ENCODE peak calls at places on chromosome 16, in six cellular contexts. P, W, K, E, S and F are unnamed samples. For H3K4me1, the result is how much of the 10 kb centered on the place peaks cover.

GRCh38 chr16:49969356-49970030 is 55.5 kb upstream of the CNEP1R1 start:
- DNase-seq in P (no peak), W (no peak), K (no peak), E (no peak), S (no peak), F (no peak)

GRCh38 chr16:4535627-4536108 is 2.9 kb downstream of the CDIP1 start:
- DNase-seq in P (no peak), W (no peak), K (no peak), E (no peak), S (no peak), F (no peak)

GRCh38 chr16:19809121-19809635 is 75.5 kb downstream of the GPRC5B start:
- DNase-seq in P (no peak), W (no peak), K (peak), E (no peak), S (no peak), F (no peak)

GRCh38 chr16:31476305-31477219 is 4.6 kb downstream of the TGFB1I1 start:
- DNase-seq in P (no peak), W (peak), K (peak), E (peak), S (no peak), F (peak)

GRCh38 chr16:88503374-88503770 is 50.3 kb downstream of the ZFPM1 start:
- DNase-seq in P (no peak), W (no peak), K (peak), E (no peak), S (no peak), F (no peak)

GRCh38 chr16:2364638-2365210 is 24.2 kb upstream of the ABCA3 start:
- DNase-seq in P (no peak), W (no peak), K (no peak), E (no peak), S (no peak), F (no peak)

GRCh38 chr16:30710971-30711370 is 12.0 kb downstream of the SRCAP start:
- DNase-seq in P (no peak), W (no peak), K (no peak), E (no peak), S (no peak), F (no peak)

GRCh38 chr16:56747486-56748045 is 17.6 kb downstream of the NUP93 start:
- DNase-seq in P (no peak), W (no peak), K (no peak), E (no peak), S (no peak), F (no peak)

GRCh38 chr16:24535827-24536226 is 3.5 kb upstream of the RBBP6 start:
- DNase-seq in P (no peak), W (no peak), K (no peak), E (no peak), S (no peak), F (no peak)

GRCh38 chr16:72493681-72494415 is 321.9 kb upstream of the PMFBP1 start:
- DNase-seq in P (no peak), W (no peak), K (no peak), E (no peak), S (no peak), F (no peak)

GRCh38 chr16:7333326-7333725 is 681 bp downstream of the RBFOX1 start:
- DNase-seq in P (no peak), W (no peak), K (no peak), E (no peak), S (no peak), F (no peak)

GRCh38 chr16:10402975-10403374 is 17.1 kb downstream of the ATF7IP2 start:
- DNase-seq in P (no peak), W (no peak), K (no peak), E (no peak), S (no peak), F (no peak)

GRCh38 chr16:8798535-8799157 is 1.0 kb downstream of the PMM2 start:
- DNase-seq in P (no peak), W (no peak), K (no peak), E (no peak), S (no peak), F (no peak)

GRCh38 chr16:85513649-85514048 is 99.5 kb upstream of the GSE1 start:
- DNase-seq in P (no peak), W (no peak), K (no peak), E (no peak), S (no peak), F (no peak)

DNA sequence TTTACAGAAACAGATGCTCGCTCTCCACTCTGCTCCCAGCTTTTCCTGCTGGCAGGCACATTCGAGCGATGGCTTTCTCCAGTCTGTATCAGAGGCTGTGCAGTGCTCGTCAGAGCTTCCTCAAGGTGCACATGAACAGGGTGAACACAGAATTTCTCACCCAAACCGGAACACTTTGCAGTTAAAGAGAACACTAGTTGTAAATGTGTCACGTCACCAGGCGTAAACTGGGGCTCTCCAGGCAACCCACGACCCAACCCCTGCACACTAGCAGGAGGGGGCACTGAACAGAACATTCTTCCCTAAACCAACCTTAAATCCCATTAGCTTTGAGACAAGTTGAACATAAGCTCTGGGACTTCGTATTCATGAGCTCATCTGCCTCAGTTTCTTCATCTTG is 119.0 kb downstream of the RMI2 start:
- DNase-seq in P (no peak), W (no peak), K (no peak), E (no peak), S (no peak), F (no peak)
- TF ChIP-seq POLR2A in P (no peak), W (no peak), K (no peak), E (no peak), S (no peak), F (no peak)

DNA sequence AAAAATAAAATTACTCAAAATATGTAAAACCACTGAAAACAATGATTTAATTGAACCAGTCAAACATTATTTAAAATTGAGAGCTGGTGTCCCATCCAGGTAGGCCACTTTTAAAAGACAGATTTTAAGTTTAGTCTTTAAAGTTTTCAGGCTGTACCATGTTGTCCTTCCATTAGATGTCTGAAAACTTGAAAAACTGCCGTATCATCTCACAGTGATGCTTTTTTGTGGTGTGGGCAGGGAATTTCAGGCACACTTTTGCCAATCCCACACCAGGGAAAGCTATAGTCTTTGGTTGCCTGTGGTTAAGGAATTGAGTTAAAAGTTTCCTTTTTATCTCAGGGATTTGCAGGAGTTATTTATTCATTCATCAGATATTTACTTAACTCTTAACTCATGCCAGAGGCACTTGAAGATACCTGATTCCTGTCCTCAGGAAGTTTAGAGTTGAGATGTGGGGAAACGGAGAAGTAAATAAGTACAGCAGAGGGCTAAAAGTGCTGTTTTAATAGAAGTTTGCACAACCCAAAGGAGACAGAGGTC is 3.2 kb downstream of the SNTB2 start:
- DNase-seq in P (no peak), W (no peak), K (no peak), E (no peak), S (no peak), F (no peak)
- H3K4me1 ChIP-seq in P (under half), W (under half), K (half or more), E (under half), S (under half), F (under half)

DNA sequence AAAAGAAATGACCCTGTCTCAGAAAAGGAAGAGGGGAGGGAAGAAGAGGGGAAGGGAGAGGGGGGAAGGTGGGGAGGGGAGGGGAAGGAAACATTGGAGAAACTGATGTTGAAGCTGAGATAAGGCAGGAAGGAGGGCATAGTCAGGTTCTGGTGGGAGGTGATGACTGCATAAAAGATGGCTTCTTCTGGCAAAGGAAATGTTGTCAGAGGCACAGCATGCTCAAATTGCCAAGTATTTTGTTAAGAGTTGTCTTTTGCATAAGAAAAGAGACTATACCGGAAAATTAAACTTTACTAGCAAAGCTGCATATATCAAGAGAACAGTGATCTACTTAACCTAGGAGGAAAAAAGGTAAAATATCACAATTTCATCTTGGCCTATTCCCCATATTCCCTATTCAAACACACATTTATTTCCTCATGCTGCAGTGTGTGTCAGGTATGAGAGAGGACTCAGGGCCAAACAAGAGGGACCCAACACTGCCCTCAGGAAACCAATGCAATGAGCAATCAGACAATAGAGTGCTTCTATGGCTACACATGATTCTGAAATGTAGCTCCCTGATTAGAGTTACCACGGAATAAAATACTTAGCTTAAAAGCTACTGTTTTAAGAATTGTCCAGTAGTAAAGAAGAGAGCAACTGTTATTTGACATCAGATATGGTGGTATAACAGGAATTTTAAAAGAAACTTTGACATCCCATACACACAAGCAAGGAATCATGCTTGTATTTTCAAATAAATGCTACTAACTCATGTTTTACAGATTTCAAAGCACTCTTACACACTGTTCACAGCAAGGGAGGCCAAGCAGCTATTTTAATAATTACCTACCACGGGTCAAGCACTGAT is 80.9 kb downstream of the PARN start:
- DNase-seq in P (no peak), W (no peak), K (no peak), E (no peak), S (no peak), F (no peak)
- H3K27ac ChIP-seq in P (peak), W (no peak), K (peak), E (no peak), S (no peak), F (no peak)

GRCh38 chr16:75228143-75228976 is 9.6 kb downstream of the CTRB1 start:
- DNase-seq in P (no peak), W (no peak), K (no peak), E (peak), S (no peak), F (no peak)
- TF ChIP-seq POLR2A in P (no peak), W (no peak), K (no peak), E (no peak), S (no peak), F (no peak)

DNA sequence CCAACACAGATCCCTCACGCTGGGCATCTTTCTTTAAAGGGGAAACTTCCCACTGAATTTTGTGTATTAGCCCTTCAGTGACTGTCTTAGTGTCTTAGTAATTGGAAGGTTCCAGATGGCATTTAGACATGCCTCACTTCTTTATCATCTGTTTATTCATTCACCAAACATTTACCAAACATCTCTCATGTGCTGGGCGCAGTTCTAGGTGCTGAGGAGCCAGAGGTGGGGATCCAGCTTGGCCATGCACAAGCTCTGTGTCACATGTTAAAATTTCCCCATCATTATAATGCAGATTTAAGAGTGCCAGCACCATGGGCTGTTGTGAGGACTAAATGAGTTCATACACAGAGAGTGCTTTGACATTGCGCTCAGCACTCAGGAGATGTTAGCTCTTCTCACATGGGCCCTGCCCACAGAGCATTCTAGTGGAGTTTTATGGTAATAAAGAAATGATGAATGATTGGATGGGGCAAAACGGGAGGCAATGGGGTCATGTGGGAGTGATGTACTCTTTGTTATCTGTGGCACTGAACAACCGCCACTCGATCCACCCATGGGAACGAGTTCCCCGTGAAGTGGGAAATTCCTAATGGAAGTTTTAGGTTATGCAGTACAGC is 119.7 kb downstream of the SNX29 start:
- DNase-seq in P (no peak), W (no peak), K (no peak), E (no peak), S (no peak), F (no peak)
- H3K4me1 ChIP-seq in P (under half), W (under half), K (under half), E (under half), S (under half), F (under half)